ENCODE peak calls at places on chromosomes 11 and 22, in nine cellular contexts. C is activated CD4-positive, alpha-beta T cell treated with anti-CD3 and anti-CD28 coated beads, Interleukin-2, amount 10 ng/mL, durations not matched to agents 24 days and 14 days; R is activated T-helper 9 cell treated with anti-CD3 and anti-CD28 coated beads, Interleukin-2, amount 50 U/mL, for 16 hours; N is NCI-H1694; W is NCI-H460; S is mammary epithelial cell; A is hepatocyte; P is activated T-cell treated with anti-CD3 and anti-CD28 coated beads, Interleukin-2, amount 50 U/mL, for 72 hours; Z is astrocyte of the spinal cord. J is an unnamed sample.
A peak's percentile ranks its signal among the peaks of the same experiment; 100 is the strongest.

GRCh38 chr22:29002603-29003002 is 59.0 kb downstream of the C22orf31 start:
- DNase-seq in S (no peak), N (no peak), W (no peak), P (no peak), R (no peak), Z (no peak), C (no peak), A (no peak), J (no peak)

GRCh38 chr11:34135439-34135838 is 30.0 kb downstream of the NAT10 start:
- DNase-seq in W (no peak), N (no peak), Z (no peak), S (no peak), P (no peak), A (no peak), C (no peak), R (no peak), J (no peak)

GRCh38 chr11:109612481-109612880 is 190.5 kb downstream of the C11orf87 start:
- DNase-seq in S (peak; percentile 9), N (no peak), P (no peak), W (no peak), Z (no peak), C (no peak), R (no peak), A (no peak), J (no peak)

GRCh38 chr11:132718711-132719641 is 813.3 kb downstream of the OPCML start:
- DNase-seq in A (no peak), S (no peak), N (peak; percentile 26), C (peak; percentile 73), P (peak; percentile 45), Z (peak; percentile 37), R (peak; percentile 32), W (no peak), J (no peak)

GRCh38 chr11:86592659-86593451 is 79.6 kb downstream of the ME3 start:
- DNase-seq in R (peak; percentile 64), W (peak; percentile 61), C (peak; percentile 94), N (no peak), Z (peak; percentile 88), P (peak; percentile 93), S (peak; percentile 81), A (peak; percentile 93), J (peak; percentile 100)

GRCh38 chr11:64661146-64661545 is 61.9 kb downstream of the NRXN2 start:
- DNase-seq in C (no peak), A (peak; percentile 42), R (no peak), P (no peak), N (no peak), W (no peak), Z (peak; percentile 29), S (no peak), J (no peak)

GRCh38 chr11:69969890-69970784 is 108.0 kb upstream of the ANO1 start:
- DNase-seq in Z (no peak), A (peak; percentile 54), R (no peak), W (no peak), P (peak; percentile 21), S (no peak), N (no peak), C (peak; percentile 66), J (no peak)

GRCh38 chr22:29733362-29734322 is 13.8 kb downstream of the CABP7 start:
- DNase-seq in R (no peak), C (no peak), N (peak; percentile 65), P (no peak), W (no peak), A (peak; percentile 41), S (no peak), Z (no peak), J (no peak)

GRCh38 chr22:38347944-38348750 is 30.9 kb upstream of the CSNK1E start:
- DNase-seq in A (no peak), P (no peak), Z (no peak), N (no peak), W (no peak), R (no peak), S (peak; percentile 97), C (peak; percentile 53), J (peak; percentile 65)

GRCh38 chr22:41931701-41932269 is 5.2 kb upstream of the TNFRSF13C start:
- DNase-seq in C (no peak), A (no peak), W (no peak), R (no peak), S (no peak), Z (no peak), N (no peak), P (no peak), J (no peak)

GRCh38 chr11:75946531-75947530 is 131.8 kb downstream of the UVRAG start:
- DNase-seq in W (no peak), P (no peak), A (peak; percentile 6), N (no peak), S (peak; percentile 28), Z (peak; percentile 89), C (no peak), R (no peak), J (peak; percentile 36)

GRCh38 chr11:86577663-86578636 is 94.5 kb downstream of the ME3 start:
- DNase-seq in N (no peak), W (no peak), S (peak; percentile 70), A (peak; percentile 72), P (no peak), R (no peak), Z (peak; percentile 95), C (no peak), J (peak; percentile 36)

GRCh38 chr11:106697058-106697457 is 321.2 kb downstream of the GUCY1A2 start:
- DNase-seq in P (no peak), A (peak; percentile 4), Z (peak; percentile 53), S (peak; percentile 25), N (no peak), W (no peak), R (no peak), C (no peak), J (no peak)

GRCh38 chr11:108636222-108636621 is 28.6 kb upstream of the DDX10 start:
- DNase-seq in R (no peak), S (no peak), N (no peak), W (no peak), C (no peak), P (no peak), Z (no peak), A (no peak), J (no peak)

GRCh38 chr11:66886671-66887221 is 29.9 kb downstream of the LRFN4 start:
- DNase-seq in Z (peak; percentile 88), A (no peak), N (no peak), W (peak; percentile 35), C (no peak), R (no peak), S (no peak), P (no peak), J (no peak)

GRCh38 chr11:34855021-34855753 is 61.0 kb downstream of the APIP start:
- DNase-seq in P (no peak), Z (no peak), S (peak; percentile 23), C (no peak), R (no peak), A (peak; percentile 28), W (no peak), N (no peak), J (no peak)

GRCh38 chr22:35629406-35630234 is 12.5 kb upstream of the MB start:
- DNase-seq in P (peak; percentile 86), W (peak; percentile 6), N (no peak), S (peak; percentile 98), R (peak; percentile 40), A (peak; percentile 69), C (peak; percentile 83), Z (peak; percentile 98), J (no peak)

J was measured in DMS53.